ENCODE peak calls at places on chromosomes 7 and 10, in four cellular contexts. O, T, A and N are unnamed samples.

GRCh38 chr7:134245253-134245652 is 71.5 kb downstream of the SLC35B4 start:
- DNase-seq in O (no peak), T (no peak), A (no peak), N (no peak)

GRCh38 chr7:2028733-2029132 is 204.0 kb downstream of the MAD1L1 start:
- DNase-seq in O (no peak), A (no peak), T (no peak), N (peak)

GRCh38 chr7:113100091-113100723 is 13.6 kb upstream of the GPR85 start:
- DNase-seq in O (no peak), T (no peak), A (peak), N (no peak)

GRCh38 chr10:124183617-124184016 is 90.2 kb upstream of the CHST15 start:
- DNase-seq in A (no peak), O (no peak), T (no peak), N (no peak)

GRCh38 chr10:80202934-80203834 is 2.2 kb downstream of the ANXA11 start:
- DNase-seq in O (peak), A (peak), T (peak), N (peak)

GRCh38 chr10:103800789-103801540 is 54.4 kb downstream of the SH3PXD2A start:
- DNase-seq in T (peak), O (peak), A (no peak), N (peak)

GRCh38 chr10:47277352-47278151 is 22.4 kb upstream of the GDF10 start:
- DNase-seq in A (no peak), T (no peak), O (no peak), N (no peak)

GRCh38 chr7:417973-418601 is 101.6 kb downstream of the PDGFA start:
- DNase-seq in O (no peak), A (no peak), T (no peak), N (no peak)

GRCh38 chr10:31603245-31604087 is 284.4 kb downstream of the ZEB1 start:
- DNase-seq in T (peak), A (peak), O (peak), N (peak)

GRCh38 chr10:43734716-43735115 is 86.0 kb upstream of the ZNF32 start:
- DNase-seq in T (no peak), A (no peak), O (no peak), N (no peak)

GRCh38 chr10:94194256-94194655 is 168.5 kb downstream of the NOC3L start:
- DNase-seq in O (no peak), A (no peak), T (no peak), N (peak)

GRCh38 chr7:100576384-100576993 is 2.8 kb upstream of the SAP25 start:
- DNase-seq in A (no peak), O (no peak), T (no peak), N (no peak)

GRCh38 chr7:105452085-105452484 is 63.4 kb upstream of the SRPK2 start:
- DNase-seq in A (no peak), T (no peak), O (no peak), N (no peak)

GRCh38 chr10:43026039-43026973 is 50.6 kb upstream of the RET start:
- DNase-seq in O (no peak), A (no peak), T (no peak), N (no peak)

GRCh38 chr7:156174428-156174827 is 362.2 kb upstream of the SHH start:
- DNase-seq in O (no peak), T (no peak), A (no peak), N (no peak)

GRCh38 chr7:494906-495305 is 24.7 kb downstream of the PDGFA start:
- DNase-seq in T (no peak), A (no peak), O (no peak), N (no peak)

GRCh38 chr10:86730227-86730626 is 26.2 kb upstream of the BMPR1A start:
- DNase-seq in O (no peak), A (no peak), T (peak), N (no peak)

GRCh38 chr10:2924425-2924824 is 142.9 kb upstream of the PFKP start:
- DNase-seq in T (no peak), O (no peak), A (no peak), N (no peak)

GRCh38 chr7:156907656-156908055 is 14.7 kb upstream of the LMBR1 start:
- DNase-seq in T (no peak), O (no peak), A (no peak), N (no peak)

GRCh38 chr7:150322114-150322832 is 882 bp upstream of the LRRC61 start:
- DNase-seq in T (peak), A (peak), O (no peak), N (no peak)

GRCh38 chr10:120988751-120989150 is 137.6 kb downstream of the WDR11 start:
- DNase-seq in T (no peak), A (no peak), O (no peak), N (no peak)

GRCh38 chr7:34190299-34190698 is 285.0 kb downstream of the BMPER start:
- DNase-seq in O (no peak), A (no peak), T (no peak), N (no peak)

GRCh38 chr7:111835066-111835465 is 272.8 kb upstream of the IMMP2L start:
- DNase-seq in O (no peak), A (no peak), T (no peak), N (no peak)

GRCh38 chr10:123868058-123868995 is 23.3 kb downstream of the CPXM2 start:
- DNase-seq in O (no peak), T (peak), A (no peak), N (no peak)

GRCh38 chr7:137287651-137288258 is 55.8 kb downstream of the PTN start:
- DNase-seq in O (no peak), T (no peak), A (no peak), N (no peak)

GRCh38 chr10:6345404-6345803 is 142.7 kb downstream of the PFKFB3 start:
- DNase-seq in O (no peak), T (no peak), A (no peak), N (no peak)

GRCh38 chr10:131154306-131155025 is 157.1 kb downstream of the TCERG1L start:
- DNase-seq in O (no peak), T (no peak), A (no peak), N (no peak)

GRCh38 chr7:32102432-32102851 is 32.2 kb upstream of the PDE1C start:
- DNase-seq in T (no peak), A (no peak), O (no peak), N (no peak)

DNA sequence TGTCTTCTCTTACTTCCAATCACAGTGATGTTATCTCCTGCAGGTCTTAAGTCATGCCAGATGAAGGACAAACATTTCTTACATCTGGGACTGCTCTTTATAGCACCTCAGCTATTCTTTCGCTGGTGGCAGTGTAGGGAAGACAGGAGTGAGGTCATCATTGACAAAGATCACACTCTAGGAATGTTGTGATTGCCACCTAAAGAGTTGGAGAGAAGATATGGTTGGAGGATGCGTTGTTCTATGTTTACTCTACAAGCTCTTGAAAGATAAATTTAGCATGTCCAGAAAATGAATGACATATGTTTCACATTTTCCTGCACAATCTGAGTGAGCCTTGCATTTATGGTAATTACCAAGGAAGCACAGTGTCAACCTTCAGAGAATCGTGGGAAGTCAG is 188.2 kb upstream of the STEAP1 start:
- DNase-seq in O (no peak), T (no peak), A (no peak), N (no peak)
- TF ChIP-seq POLR2AphosphoS2 in O (no peak), T (no peak), A (no peak), N (no peak)

GRCh38 chr7:141754939-141755338 is 9.0 kb upstream of the TAS2R3 start:
- DNase-seq in T (peak), A (peak), O (no peak), N (peak)
- TF ChIP-seq POLR2AphosphoS2 in T (no peak), A (no peak), O (no peak), N (no peak)

GRCh38 chr7:55912748-55913158 is 25.5 kb downstream of the ZNF713 start:
- DNase-seq in A (no peak), O (no peak), T (no peak), N (no peak)
- TF ChIP-seq POLR2AphosphoS2 in A (no peak), O (no peak), T (no peak), N (no peak)

GRCh38 chr10:17735166-17735941 is 16.6 kb upstream of the TMEM236 start:
- DNase-seq in O (no peak), T (no peak), A (no peak), N (no peak)
- TF ChIP-seq POLR2AphosphoS2 in O (no peak), T (no peak), A (no peak), N (no peak)